ENCODE peak calls at places on chromosomes 7 and 10, in four cellular contexts. R is body of pancreas, E is heart right ventricle, N is cardiac muscle cell. P is an unnamed sample.
A peak's percentile ranks its signal among the peaks of the same experiment; 100 is the strongest.

GRCh38 chr10:74634995-74635536 is 191.3 kb upstream of the KAT6B start:
- DNase-seq in N (no peak), R (no peak), E (no peak), P (no peak)

GRCh38 chr10:102065561-102066420 is 642 bp downstream of the HPS6 start:
- DNase-seq in E (peak; percentile 21), R (peak; percentile 36), N (peak; percentile 66), P (no peak)

GRCh38 chr10:46052791-46053375 is 6.8 kb upstream of the MSMB start:
- DNase-seq in R (no peak), N (no peak), E (no peak), P (no peak)

GRCh38 chr10:17056781-17057191 is 72.8 kb downstream of the CUBN start:
- DNase-seq in R (no peak), N (no peak), E (no peak), P (no peak)

GRCh38 chr10:67772894-67773511 is 65.0 kb downstream of the DNAJC12 start:
- DNase-seq in N (no peak), R (no peak), E (no peak), P (no peak)

GRCh38 chr10:130775311-130775710 is 536.2 kb downstream of the TCERG1L start:
- DNase-seq in E (no peak), N (no peak), R (no peak), P (no peak)

GRCh38 chr10:86899670-86900276 is 57.6 kb downstream of the MMRN2 start:
- DNase-seq in R (peak; percentile 73), N (peak; percentile 80), E (peak; percentile 81), P (peak; percentile 76)

GRCh38 chr7:20784311-20785210 is 2.1 kb downstream of the SP8 start:
- DNase-seq in R (no peak), E (no peak), N (peak; percentile 44), P (peak; percentile 87)

GRCh38 chr10:80614576-80615416 is 77.1 kb downstream of the SH2D4B start:
- DNase-seq in R (no peak), E (no peak), N (no peak), P (no peak)

GRCh38 chr10:53939654-53940053 is 861.4 kb downstream of the PCDH15 start:
- DNase-seq in E (no peak), R (no peak), N (no peak), P (no peak)

GRCh38 chr10:124926548-124926947 is 15.4 kb upstream of the ZRANB1 start:
- DNase-seq in R (no peak), E (no peak), N (no peak), P (no peak)

GRCh38 chr10:98262571-98262970 is 5.4 kb downstream of the LOXL4 start:
- DNase-seq in E (peak; percentile 60), R (peak; percentile 57), N (peak; percentile 46), P (peak; percentile 30)

GRCh38 chr10:28349892-28350291 is 47.0 kb upstream of the MPP7 start:
- DNase-seq in R (no peak), E (no peak), N (no peak), P (no peak)

GRCh38 chr10:48382982-48383381 is 76.5 kb downstream of the MAPK8 start:
- DNase-seq in E (no peak), N (no peak), R (no peak), P (peak; percentile 39)

GRCh38 chr7:6691103-6691502 is 15.6 kb downstream of the ZNF12 start:
- DNase-seq in E (no peak), R (no peak), N (no peak), P (no peak)

DNA sequence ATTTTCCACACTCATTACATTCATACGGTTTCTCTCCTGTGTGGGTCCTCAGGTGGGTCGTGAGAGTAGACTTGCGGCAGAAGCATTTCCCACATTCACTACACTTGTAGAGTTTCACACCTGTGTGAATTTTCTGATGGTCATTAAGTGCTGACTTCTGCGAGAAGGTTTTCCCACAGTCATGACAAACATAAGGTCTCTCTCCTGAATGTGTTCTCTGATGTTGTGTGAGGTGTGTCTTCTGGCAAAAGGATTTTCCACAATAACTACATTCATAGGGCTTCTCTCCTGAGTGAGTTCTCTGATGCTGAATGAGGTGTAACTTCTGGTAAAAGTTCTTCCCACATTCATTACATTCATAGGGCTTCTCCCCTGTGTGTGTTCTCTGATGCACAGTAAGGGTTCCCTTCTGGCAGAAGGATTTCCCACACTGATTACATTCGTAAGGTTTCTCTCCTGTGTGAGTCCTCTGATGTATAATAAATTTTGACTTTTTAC is 15.1 kb downstream of the ZNF12 start:
- DNase-seq in E (no peak), N (no peak), R (no peak), P (no peak)
- H3K9me3 ChIP-seq in E (peaks cover 100% of the 10 kb centered on the region), N (peaks cover 26% of the 10 kb centered on the region), R (no peaks in the 10 kb centered on the region), P (peaks cover 85% of the 10 kb centered on the region)

GRCh38 chr7:147432068-147432467 is 1158.5 kb upstream of the C7orf33 start:
- DNase-seq in R (no peak), E (no peak), N (peak; percentile 54), P (peak; percentile 41)
- H3K9me3 ChIP-seq in R (no peaks in the 10 kb centered on the region), E (peaks cover 4% of the 10 kb centered on the region), N (no peaks in the 10 kb centered on the region), P (peaks cover 13% of the 10 kb centered on the region)

GRCh38 chr7:14071045-14071444 is 81.6 kb upstream of the ETV1 start:
- DNase-seq in R (no peak), E (no peak), N (no peak), P (no peak)
- H3K9me3 ChIP-seq in R (no peaks in the 10 kb centered on the region), E (no peaks in the 10 kb centered on the region), N (no peaks in the 10 kb centered on the region), P (no peaks in the 10 kb centered on the region)

DNA sequence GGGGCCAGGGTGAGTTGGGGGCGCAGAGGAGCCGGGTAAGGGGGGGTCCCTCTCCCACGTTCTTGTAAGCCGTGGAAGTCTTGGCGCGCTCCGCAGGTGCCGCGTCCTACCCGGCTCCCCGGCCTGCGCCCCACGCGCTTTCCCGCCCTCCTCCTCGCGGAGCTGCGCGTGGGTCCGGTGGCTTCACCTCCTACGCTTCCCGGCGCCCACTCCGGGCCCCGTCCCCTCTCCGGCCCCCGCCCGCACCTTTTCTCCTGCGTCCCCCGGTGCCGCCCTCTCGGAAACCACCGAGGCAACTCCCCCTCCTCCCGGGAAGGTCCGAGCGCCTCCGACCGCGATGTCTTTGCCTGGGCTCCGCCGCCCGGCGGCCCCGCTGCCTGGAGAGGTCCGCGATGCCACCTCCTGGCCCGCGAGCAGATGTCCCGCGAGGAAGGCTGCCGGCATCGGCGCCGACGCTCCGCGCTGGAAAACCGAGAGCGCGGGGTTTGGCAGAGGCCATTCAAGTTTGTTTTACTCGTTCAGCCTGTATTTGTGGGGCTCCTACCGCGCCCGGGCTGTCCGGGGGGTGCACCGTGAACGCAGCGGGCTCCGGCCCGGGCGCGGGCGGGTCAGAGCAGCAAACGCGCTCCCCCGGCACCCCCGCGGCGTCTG is 2.4 kb upstream of the NKX6-2 start:
- DNase-seq in E (no peak), N (peak; percentile 49), R (no peak), P (peak; percentile 26)
- H3K9me3 ChIP-seq in E (no peaks in the 10 kb centered on the region), N (no peaks in the 10 kb centered on the region), R (no peaks in the 10 kb centered on the region), P (no peaks in the 10 kb centered on the region)

DNA sequence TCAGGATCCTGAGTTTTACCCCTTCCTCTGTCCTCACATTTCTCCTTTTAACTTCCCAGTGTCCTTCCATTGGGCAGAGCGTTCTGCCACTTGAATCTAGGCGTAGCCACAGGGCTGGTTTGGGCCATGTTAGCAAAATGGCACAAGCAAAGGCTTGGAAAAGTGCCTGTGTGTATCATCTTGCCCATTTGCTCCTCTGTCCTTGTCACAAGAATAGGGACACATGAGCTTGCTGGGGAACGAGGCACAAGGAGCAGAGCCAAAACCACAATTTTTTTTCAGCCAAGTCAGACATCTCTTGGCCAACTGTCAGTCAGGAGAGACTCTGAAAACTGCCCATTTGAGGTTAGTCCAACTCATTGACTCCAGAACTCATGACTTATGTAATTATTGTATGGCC is 285.2 kb downstream of the ZNF248 start:
- DNase-seq in R (no peak), N (no peak), E (no peak), P (no peak)
- H3K9me3 ChIP-seq in R (no peaks in the 10 kb centered on the region), N (no peaks in the 10 kb centered on the region), E (peaks cover 18% of the 10 kb centered on the region), P (no peaks in the 10 kb centered on the region)

P was measured in Caco-2.